ENCODE peak calls at places on chromosome 19, in five cellular contexts. One of them, this sample, is unnamed.

GRCh38 chr19:53511933-53512374 is 26.0 kb upstream of the ZNF331 start:
- DNase-seq in NCI-H460: no peak
- DNase-seq in omental fat pad: peak; percentile 47
- DNase-seq in posterior vena cava: no peak
- DNase-seq in endothelial cell: peak; percentile 79
- DNase-seq in this sample: peak; percentile 79

GRCh38 chr19:18737954-18738351 is 53.2 kb downstream of the COMP start:
- DNase-seq in NCI-H460: no peak
- DNase-seq in omental fat pad: no peak
- DNase-seq in posterior vena cava: no peak
- DNase-seq in endothelial cell: no peak
- DNase-seq in this sample: peak; percentile 55

GRCh38 chr19:23547816-23548430 is 139.1 kb downstream of the ZNF675 start:
- DNase-seq in NCI-H460: no peak
- DNase-seq in omental fat pad: no peak
- DNase-seq in posterior vena cava: no peak
- DNase-seq in endothelial cell: no peak
- DNase-seq in this sample: no peak

GRCh38 chr19:10289836-10290438 is at the start of gene ICAM5:
- DNase-seq in NCI-H460: no peak
- DNase-seq in omental fat pad: no peak
- DNase-seq in posterior vena cava: peak; percentile 52
- DNase-seq in endothelial cell: no peak
- DNase-seq in this sample: peak; percentile 49

GRCh38 chr19:45999653-46000121 is 4.4 kb downstream of the CCDC61 start:
- DNase-seq in NCI-H460: no peak
- DNase-seq in omental fat pad: no peak
- DNase-seq in posterior vena cava: no peak
- DNase-seq in endothelial cell: peak; percentile 33
- DNase-seq in this sample: no peak

GRCh38 chr19:31784631-31785237 is 435.5 kb upstream of the TSHZ3 start:
- DNase-seq in NCI-H460: no peak
- DNase-seq in omental fat pad: no peak
- DNase-seq in posterior vena cava: no peak
- DNase-seq in endothelial cell: no peak
- DNase-seq in this sample: peak; percentile 10

GRCh38 chr19:13598098-13598497 is 91.8 kb upstream of the CACNA1A start:
- DNase-seq in NCI-H460: no peak
- DNase-seq in omental fat pad: no peak
- DNase-seq in posterior vena cava: no peak
- DNase-seq in endothelial cell: no peak
- DNase-seq in this sample: no peak

GRCh38 chr19:48858984-48859710 is 9.3 kb downstream of the PLEKHA4 start:
- DNase-seq in NCI-H460: no peak
- DNase-seq in omental fat pad: no peak
- DNase-seq in posterior vena cava: no peak
- DNase-seq in endothelial cell: no peak
- DNase-seq in this sample: no peak

GRCh38 chr19:54708781-54709180 is 15.5 kb upstream of the KIR3DL3 start:
- DNase-seq in NCI-H460: no peak
- DNase-seq in omental fat pad: no peak
- DNase-seq in posterior vena cava: no peak
- DNase-seq in endothelial cell: no peak
- DNase-seq in this sample: no peak

GRCh38 chr19:40744554-40745401 is 5.5 kb downstream of the ACTMAP start:
- DNase-seq in NCI-H460: no peak
- DNase-seq in omental fat pad: no peak
- DNase-seq in posterior vena cava: no peak
- DNase-seq in endothelial cell: peak; percentile 24
- DNase-seq in this sample: peak; percentile 71

GRCh38 chr19:45613926-45614725 is 12.1 kb upstream of the GPR4 start:
- DNase-seq in NCI-H460: peak; percentile 80
- DNase-seq in omental fat pad: no peak
- DNase-seq in posterior vena cava: no peak
- DNase-seq in endothelial cell: no peak
- DNase-seq in this sample: no peak

GRCh38 chr19:15123900-15124299 is 16.7 kb downstream of the SYDE1 start:
- DNase-seq in NCI-H460: no peak
- DNase-seq in omental fat pad: no peak
- DNase-seq in posterior vena cava: peak; percentile 72
- DNase-seq in endothelial cell: no peak
- DNase-seq in this sample: no peak

GRCh38 chr19:15934332-15935078 is at the start of gene CYP4F11:
- DNase-seq in NCI-H460: peak; percentile 96
- DNase-seq in omental fat pad: no peak
- DNase-seq in posterior vena cava: no peak
- DNase-seq in endothelial cell: no peak
- DNase-seq in this sample: no peak

GRCh38 chr19:1082165-1082927 is 12.8 kb downstream of the POLR2E start:
- DNase-seq in NCI-H460: peak; percentile 69
- DNase-seq in omental fat pad: no peak
- DNase-seq in posterior vena cava: peak; percentile 85
- DNase-seq in endothelial cell: peak; percentile 58
- DNase-seq in this sample: peak; percentile 57

GRCh38 chr19:17117250-17117789 is 41.7 kb downstream of the MYO9B start:
- DNase-seq in NCI-H460: no peak
- DNase-seq in omental fat pad: no peak
- DNase-seq in posterior vena cava: no peak
- DNase-seq in endothelial cell: no peak
- DNase-seq in this sample: no peak

GRCh38 chr19:1252818-1253513 is 4.6 kb downstream of the MIDN start:
- DNase-seq in NCI-H460: peak; percentile 93
- DNase-seq in omental fat pad: no peak
- DNase-seq in posterior vena cava: peak; percentile 98
- DNase-seq in endothelial cell: no peak
- DNase-seq in this sample: no peak

GRCh38 chr19:15550847-15551182 is 42.5 kb downstream of the CYP4F22 start:
- DNase-seq in NCI-H460: no peak
- DNase-seq in omental fat pad: no peak
- DNase-seq in posterior vena cava: no peak
- DNase-seq in endothelial cell: no peak
- DNase-seq in this sample: no peak

GRCh38 chr19:31444931-31445330 is 95.7 kb upstream of the TSHZ3 start:
- DNase-seq in NCI-H460: no peak
- DNase-seq in omental fat pad: no peak
- DNase-seq in posterior vena cava: no peak
- DNase-seq in endothelial cell: no peak
- DNase-seq in this sample: no peak

GRCh38 chr19:325173-325936 is 19.2 kb downstream of the MIER2 start:
- DNase-seq in NCI-H460: no peak
- DNase-seq in omental fat pad: no peak
- DNase-seq in posterior vena cava: peak; percentile 79
- DNase-seq in endothelial cell: no peak
- DNase-seq in this sample: no peak

This sample was measured in WERI-Rb-1.